ENCODE peak calls at places on chromosomes 16 and 17, in four cellular contexts. One of them, this sample, is unnamed.

GRCh38 chr16:58563235-58563634 is 47.9 kb downstream of the SETD6 start:
- DNase-seq in tibial nerve: no peak
- DNase-seq in suprapubic skin: no peak
- DNase-seq in heart left ventricle: no peak
- DNase-seq in this sample: no peak

GRCh38 chr16:5605404-5605803 is 507.8 kb upstream of the EEF2KMT start:
- DNase-seq in tibial nerve: no peak
- DNase-seq in suprapubic skin: no peak
- DNase-seq in heart left ventricle: no peak
- DNase-seq in this sample: no peak

GRCh38 chr16:85310868-85311585 is 198.8 kb upstream of the CIBAR2 start:
- DNase-seq in tibial nerve: no peak
- DNase-seq in suprapubic skin: no peak
- DNase-seq in heart left ventricle: no peak
- DNase-seq in this sample: no peak

GRCh38 chr16:89020925-89021595 is 44.1 kb upstream of the CBFA2T3 start:
- DNase-seq in tibial nerve: no peak
- DNase-seq in suprapubic skin: no peak
- DNase-seq in heart left ventricle: no peak
- DNase-seq in this sample: no peak

GRCh38 chr16:10776280-10776679 is 32.6 kb downstream of the NUBP1 start:
- DNase-seq in tibial nerve: no peak
- DNase-seq in suprapubic skin: no peak
- DNase-seq in heart left ventricle: no peak
- DNase-seq in this sample: no peak

GRCh38 chr16:23847938-23848337 is 12.2 kb downstream of the PRKCB start:
- DNase-seq in tibial nerve: no peak
- DNase-seq in suprapubic skin: no peak
- DNase-seq in heart left ventricle: no peak
- DNase-seq in this sample: no peak

GRCh38 chr17:18258356-18259038 is at the start of gene FLII:
- DNase-seq in tibial nerve: peak; percentile 22
- DNase-seq in suprapubic skin: no peak
- DNase-seq in heart left ventricle: no peak
- DNase-seq in this sample: no peak

GRCh38 chr17:11294826-11295225 is 53.8 kb downstream of the SHISA6 start:
- DNase-seq in tibial nerve: no peak
- DNase-seq in suprapubic skin: no peak
- DNase-seq in heart left ventricle: no peak
- DNase-seq in this sample: no peak

GRCh38 chr16:24848065-24848464 is 2.3 kb downstream of the SLC5A11 start:
- DNase-seq in tibial nerve: no peak
- DNase-seq in suprapubic skin: no peak
- DNase-seq in heart left ventricle: no peak
- DNase-seq in this sample: no peak

GRCh38 chr17:40618754-40619625 is 28.6 kb downstream of the SMARCE1 start:
- DNase-seq in tibial nerve: no peak
- DNase-seq in suprapubic skin: no peak
- DNase-seq in heart left ventricle: no peak
- DNase-seq in this sample: no peak

GRCh38 chr17:47057831-47058230 is 78.8 kb upstream of the RPRML start:
- DNase-seq in tibial nerve: no peak
- DNase-seq in suprapubic skin: no peak
- DNase-seq in heart left ventricle: no peak
- DNase-seq in this sample: no peak

GRCh38 chr16:75416904-75417565 is 16.3 kb downstream of the CFDP1 start:
- DNase-seq in tibial nerve: no peak
- DNase-seq in suprapubic skin: no peak
- DNase-seq in heart left ventricle: no peak
- DNase-seq in this sample: no peak

GRCh38 chr16:81833751-81834150 is 54.7 kb downstream of the PLCG2 start:
- DNase-seq in tibial nerve: no peak
- DNase-seq in suprapubic skin: no peak
- DNase-seq in heart left ventricle: no peak
- DNase-seq in this sample: no peak

GRCh38 chr16:89658221-89658879 is 714 bp downstream of the SPATA33 start:
- DNase-seq in tibial nerve: no peak
- DNase-seq in suprapubic skin: no peak
- DNase-seq in heart left ventricle: no peak
- DNase-seq in this sample: no peak

GRCh38 chr17:75267146-75267402 is 4.0 kb downstream of the MIF4GD start:
- DNase-seq in tibial nerve: no peak
- DNase-seq in suprapubic skin: no peak
- DNase-seq in heart left ventricle: no peak
- DNase-seq in this sample: no peak

GRCh38 chr16:83619381-83620150 is 188.2 kb upstream of the HSBP1 start:
- DNase-seq in tibial nerve: no peak
- DNase-seq in suprapubic skin: no peak
- DNase-seq in heart left ventricle: no peak
- DNase-seq in this sample: no peak

GRCh38 chr16:68005786-68006286 is 6.6 kb upstream of the DPEP2 start:
- DNase-seq in tibial nerve: peak; percentile 32
- DNase-seq in suprapubic skin: no peak
- DNase-seq in heart left ventricle: peak; percentile 33
- DNase-seq in this sample: peak; percentile 22

GRCh38 chr17:41793749-41794602 is 7.5 kb upstream of the JUP start:
- DNase-seq in tibial nerve: no peak
- DNase-seq in suprapubic skin: no peak
- DNase-seq in heart left ventricle: peak; percentile 43
- DNase-seq in this sample: no peak

GRCh38 chr16:72832640-72833039 is 215.3 kb downstream of the ZFHX3 start:
- DNase-seq in tibial nerve: peak; percentile 93
- DNase-seq in suprapubic skin: peak; percentile 88
- DNase-seq in heart left ventricle: peak; percentile 81
- DNase-seq in this sample: no peak

GRCh38 chr16:58085584-58086251 is 43.5 kb downstream of the CFAP20 start:
- DNase-seq in tibial nerve: no peak
- DNase-seq in suprapubic skin: no peak
- DNase-seq in heart left ventricle: no peak
- DNase-seq in this sample: no peak

GRCh38 chr17:49229805-49230600 is 584 bp downstream of the PHOSPHO1 start:
- DNase-seq in tibial nerve: no peak
- DNase-seq in suprapubic skin: no peak
- DNase-seq in heart left ventricle: no peak
- DNase-seq in this sample: no peak

GRCh38 chr17:20996724-20997615 is 45.8 kb downstream of the USP22 start:
- DNase-seq in tibial nerve: no peak
- DNase-seq in suprapubic skin: peak; percentile 50
- DNase-seq in heart left ventricle: no peak
- DNase-seq in this sample: no peak

GRCh38 chr16:15690296-15690695 is 40.3 kb downstream of the NDE1 start:
- DNase-seq in tibial nerve: no peak
- DNase-seq in suprapubic skin: no peak
- DNase-seq in heart left ventricle: no peak
- DNase-seq in this sample: no peak

GRCh38 chr17:38431343-38432145 is 3.3 kb downstream of the ARHGAP23 start:
- DNase-seq in tibial nerve: no peak
- DNase-seq in suprapubic skin: no peak
- DNase-seq in heart left ventricle: no peak
- DNase-seq in this sample: no peak

GRCh38 chr17:67392111-67392510 is 15.0 kb downstream of the PITPNC1 start:
- DNase-seq in tibial nerve: no peak
- DNase-seq in suprapubic skin: no peak
- DNase-seq in heart left ventricle: no peak
- DNase-seq in this sample: no peak

GRCh38 chr17:28085766-28086165 is 43.3 kb downstream of the NLK start:
- DNase-seq in tibial nerve: no peak
- DNase-seq in suprapubic skin: no peak
- DNase-seq in heart left ventricle: no peak
- DNase-seq in this sample: no peak

GRCh38 chr17:33038740-33039139 is 47.1 kb downstream of the SPACA3 start:
- DNase-seq in tibial nerve: no peak
- DNase-seq in suprapubic skin: no peak
- DNase-seq in heart left ventricle: peak; percentile 28
- DNase-seq in this sample: no peak

GRCh38 chr16:31476305-31477219 is 4.6 kb downstream of the TGFB1I1 start:
- DNase-seq in tibial nerve: peak; percentile 58
- DNase-seq in suprapubic skin: peak; percentile 88
- DNase-seq in heart left ventricle: peak; percentile 63
- DNase-seq in this sample: peak; percentile 44

GRCh38 chr17:67020293-67020766 is 24.0 kb upstream of the CACNG1 start:
- DNase-seq in tibial nerve: no peak
- DNase-seq in suprapubic skin: no peak
- DNase-seq in heart left ventricle: no peak
- DNase-seq in this sample: no peak

GRCh38 chr16:66604376-66605176 is at the start of gene CMTM3:
- DNase-seq in tibial nerve: peak; percentile 64
- DNase-seq in suprapubic skin: no peak
- DNase-seq in heart left ventricle: peak; percentile 62
- DNase-seq in this sample: no peak

GRCh38 chr17:49843774-49844350 is 4.0 kb downstream of the TAC4 start:
- DNase-seq in tibial nerve: no peak
- DNase-seq in suprapubic skin: no peak
- DNase-seq in heart left ventricle: no peak
- DNase-seq in this sample: no peak

GRCh38 chr17:63774141-63774981 is at the start of gene DDX42:
- DNase-seq in tibial nerve: no peak
- DNase-seq in suprapubic skin: peak; percentile 94
- DNase-seq in heart left ventricle: peak; percentile 49
- DNase-seq in this sample: peak; percentile 41

GRCh38 chr16:17380613-17381012 is 90.1 kb downstream of the XYLT1 start:
- DNase-seq in tibial nerve: no peak
- DNase-seq in suprapubic skin: no peak
- DNase-seq in heart left ventricle: no peak
- DNase-seq in this sample: no peak
- TF ChIP-seq POLR2A in tibial nerve: no peak
- TF ChIP-seq POLR2A in suprapubic skin: no peak
- TF ChIP-seq POLR2A in heart left ventricle: no peak
- TF ChIP-seq POLR2A in this sample: no peak

DNA sequence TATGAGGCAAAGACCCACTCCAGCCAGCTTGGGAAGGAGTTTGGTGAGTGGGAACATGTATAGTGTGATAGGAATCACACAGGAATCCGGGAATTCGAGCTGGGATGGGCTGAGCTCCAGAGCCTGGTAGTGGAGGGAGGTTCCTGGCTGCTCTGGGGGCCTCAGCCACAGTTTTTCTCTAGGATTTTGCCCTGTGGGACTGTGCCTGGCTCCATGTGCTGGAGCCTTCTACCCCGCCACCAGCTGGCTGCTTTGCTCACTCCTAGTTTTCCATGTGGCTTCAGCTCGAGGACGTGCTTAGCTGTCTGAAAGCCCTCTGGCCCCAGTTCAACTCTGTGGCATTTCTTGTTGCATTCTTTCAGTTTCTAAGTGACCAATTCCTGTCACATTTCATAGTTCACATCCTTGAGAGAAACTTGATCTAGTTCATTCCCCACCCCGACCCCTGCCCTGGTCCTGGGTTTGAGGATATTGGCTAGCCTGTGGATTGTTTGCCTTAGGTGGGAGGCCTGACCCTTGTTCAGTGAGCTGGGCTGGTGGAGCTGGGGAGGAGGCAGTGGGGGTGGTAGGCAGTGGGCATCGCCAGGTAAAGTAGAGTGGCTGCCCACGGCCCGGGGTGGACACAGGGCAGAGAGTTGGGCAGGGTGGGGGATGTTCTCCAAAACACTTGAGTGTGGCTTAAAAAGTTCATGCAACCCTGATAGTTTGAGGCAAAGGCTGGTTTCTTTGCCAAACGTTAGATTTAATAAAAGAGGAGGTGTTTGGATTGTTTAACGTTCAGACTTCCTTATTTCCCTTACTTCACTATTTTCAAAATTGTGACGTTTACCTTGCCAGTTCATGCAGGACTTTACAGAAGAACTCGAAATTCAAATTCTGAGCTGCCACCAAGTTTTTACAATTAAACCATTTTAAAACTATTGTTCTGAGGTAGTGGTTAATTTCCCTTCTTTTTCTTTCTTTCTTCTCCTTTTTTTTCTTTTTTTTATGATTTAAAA is 5.2 kb downstream of the SEC14L1 start:
- DNase-seq in tibial nerve: peak; percentile 68
- DNase-seq in suprapubic skin: peak; percentile 81
- DNase-seq in heart left ventricle: peak; percentile 74
- DNase-seq in this sample: no peak
- H3K4me3 ChIP-seq in tibial nerve: no peak overlapping the region
- H3K4me3 ChIP-seq in suprapubic skin: peak overlapping the region; percentile 16
- H3K4me3 ChIP-seq in heart left ventricle: peak overlapping the region; percentile 72
- H3K4me3 ChIP-seq in this sample: peak overlapping the region; percentile 97

GRCh38 chr17:4501295-4501949 is 2.7 kb downstream of the SPNS2 start:
- DNase-seq in tibial nerve: no peak
- DNase-seq in suprapubic skin: no peak
- DNase-seq in heart left ventricle: no peak
- DNase-seq in this sample: no peak
- H3K27me3 ChIP-seq in tibial nerve: peaks cover 48% of the 10 kb centered on the region
- H3K27me3 ChIP-seq in suprapubic skin: peaks cover 51% of the 10 kb centered on the region
- H3K27me3 ChIP-seq in heart left ventricle: peaks cover 5% of the 10 kb centered on the region
- H3K27me3 ChIP-seq in this sample: no peaks in the 10 kb centered on the region

DNA sequence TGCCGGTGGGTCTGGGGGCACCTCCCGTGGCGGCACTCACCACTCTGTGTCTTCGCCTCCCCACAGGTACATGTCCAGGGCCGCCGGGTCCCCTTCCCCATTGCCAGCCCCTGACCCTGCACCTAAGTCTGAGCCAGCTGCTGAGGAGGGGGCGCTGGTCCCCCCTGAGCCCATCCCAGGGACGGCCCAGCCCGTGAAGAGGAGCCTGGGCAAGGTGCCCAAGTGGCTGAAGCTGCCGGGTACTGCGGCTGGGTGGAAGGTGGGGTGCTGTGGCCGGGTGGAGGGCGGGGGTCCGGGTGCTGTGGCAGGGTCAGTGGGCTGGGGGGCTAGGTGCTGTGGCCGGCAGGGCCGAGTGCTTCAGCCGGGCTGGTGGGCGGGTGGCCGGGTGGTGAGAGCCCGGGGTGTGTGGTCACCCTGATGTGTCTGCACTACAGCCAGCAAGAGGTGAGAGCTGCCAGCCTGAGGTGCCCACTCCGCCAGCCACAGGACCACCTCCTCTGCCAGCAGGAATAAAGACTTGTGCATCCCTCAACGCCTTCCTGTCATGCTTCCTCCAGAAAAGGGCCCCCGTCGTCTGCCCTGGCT is 5.7 kb downstream of the CENPX start:
- DNase-seq in tibial nerve: no peak
- DNase-seq in suprapubic skin: no peak
- DNase-seq in heart left ventricle: no peak
- DNase-seq in this sample: no peak
- TF ChIP-seq POLR2A in tibial nerve: no peak
- TF ChIP-seq POLR2A in suprapubic skin: no peak
- TF ChIP-seq POLR2A in heart left ventricle: no peak
- TF ChIP-seq POLR2A in this sample: no peak

GRCh38 chr16:19882641-19883040 is 2.0 kb downstream of the GPRC5B start:
- DNase-seq in tibial nerve: no peak
- DNase-seq in suprapubic skin: no peak
- DNase-seq in heart left ventricle: no peak
- DNase-seq in this sample: no peak
- H3K4me3 ChIP-seq in tibial nerve: peak overlapping the region; percentile 82
- H3K4me3 ChIP-seq in suprapubic skin: peak overlapping the region; percentile 58
- H3K4me3 ChIP-seq in heart left ventricle: peak overlapping the region; percentile 84
- H3K4me3 ChIP-seq in this sample: peak overlapping the region; percentile 64

DNA sequence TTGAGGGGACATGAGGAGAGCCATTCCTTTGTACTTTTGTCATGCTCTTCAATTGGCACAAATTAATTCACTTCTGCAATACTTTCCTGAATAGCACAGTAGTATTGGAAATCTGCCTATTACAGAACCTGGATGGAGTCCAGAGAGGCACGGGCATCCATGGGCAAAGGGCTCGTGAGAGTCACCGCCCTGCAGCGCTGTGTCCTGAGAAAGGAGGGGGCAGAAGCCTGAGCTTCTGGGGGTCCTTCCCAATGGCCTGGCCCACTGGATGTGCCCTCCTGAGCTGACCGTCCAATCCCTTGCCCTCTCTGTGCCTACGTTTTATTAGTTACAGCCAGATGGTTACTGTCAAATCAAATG is 3.5 kb downstream of the G6PC1 start:
- DNase-seq in tibial nerve: no peak
- DNase-seq in suprapubic skin: no peak
- DNase-seq in heart left ventricle: no peak
- DNase-seq in this sample: no peak
- H3K27me3 ChIP-seq in tibial nerve: peaks cover 2% of the 10 kb centered on the region
- H3K27me3 ChIP-seq in suprapubic skin: peaks cover 2% of the 10 kb centered on the region
- H3K27me3 ChIP-seq in heart left ventricle: no peaks in the 10 kb centered on the region
- H3K27me3 ChIP-seq in this sample: no peaks in the 10 kb centered on the region

This sample was measured in esophagus squamous epithelium.